ENCODE peak calls at places on chromosomes 16 and 17, in seven cellular contexts. D, N, Z, K, S, W and V are unnamed samples.
A peak's percentile ranks its signal among the peaks of the same experiment; 100 is the strongest.

GRCh38 chr17:794876-795275 is 12.7 kb downstream of the MRM3 start:
- DNase-seq in S (peak; percentile 82), K (peak; percentile 59), D (no peak), W (peak; percentile 91), N (peak; percentile 34), Z (peak; percentile 90), V (peak; percentile 88)

GRCh38 chr16:27264151-27264550 is 4.4 kb downstream of the NSMCE1 start:
- DNase-seq in S (peak; percentile 65), K (peak; percentile 88), D (no peak), Z (no peak), N (no peak), W (no peak), V (no peak)

GRCh38 chr17:80068301-80069160 is 32.1 kb downstream of the CCDC40 start:
- DNase-seq in S (peak; percentile 82), D (no peak), W (peak; percentile 54), K (peak; percentile 89), Z (no peak), N (no peak), V (no peak)

GRCh38 chr17:7549401-7550055 is 670 bp downstream of the TNFSF12 start:
- DNase-seq in K (no peak), Z (no peak), N (peak; percentile 39), S (no peak), D (no peak), W (no peak), V (no peak)

GRCh38 chr16:67944690-67945391 is 921 bp upstream of the LCAT start:
- DNase-seq in W (no peak), D (no peak), N (no peak), S (no peak), Z (no peak), K (no peak), V (no peak)

GRCh38 chr17:19717411-19717908 is 1.1 kb upstream of the SLC47A2 start:
- DNase-seq in N (no peak), S (no peak), D (no peak), K (no peak), W (no peak), Z (no peak), V (no peak)

GRCh38 chr17:49832840-49833599 is 14.8 kb downstream of the TAC4 start:
- DNase-seq in K (no peak), Z (no peak), N (no peak), W (no peak), S (no peak), D (no peak), V (peak; percentile 77)

GRCh38 chr17:21213491-21214014 is 408 bp downstream of the TMEM11 start:
- DNase-seq in W (peak; percentile 56), D (no peak), K (no peak), S (no peak), N (no peak), Z (no peak), V (peak; percentile 27)

GRCh38 chr17:13113821-13114525 is 96.1 kb upstream of the ELAC2 start:
- DNase-seq in W (no peak), Z (no peak), N (no peak), D (no peak), S (no peak), K (no peak), V (no peak)

GRCh38 chr17:61996916-61997605 is 68.0 kb downstream of the MED13 start:
- DNase-seq in W (no peak), S (no peak), Z (no peak), K (no peak), D (no peak), N (no peak), V (no peak)

GRCh38 chr17:49969134-49969759 is at the start of gene DLX4:
- DNase-seq in W (no peak), D (no peak), N (no peak), K (no peak), S (no peak), Z (no peak), V (no peak)

GRCh38 chr16:84141143-84141670 is 3.8 kb downstream of the HSDL1 start:
- DNase-seq in Z (no peak), S (no peak), K (no peak), D (no peak), W (no peak), N (peak; percentile 13), V (no peak)

GRCh38 chr17:46264456-46265198 is 30.3 kb upstream of the LRRC37A start:
- DNase-seq in W (no peak), N (peak; percentile 7), S (peak; percentile 74), K (peak; percentile 92), Z (no peak), D (no peak), V (no peak)

GRCh38 chr17:50386451-50386994 is 10.8 kb downstream of the LRRC59 start:
- DNase-seq in N (no peak), D (no peak), S (no peak), Z (no peak), W (no peak), K (no peak), V (no peak)

GRCh38 chr16:82784567-82784956 is 157.8 kb downstream of the CDH13 start:
- DNase-seq in N (no peak), W (no peak), D (no peak), S (no peak), Z (no peak), K (no peak), V (no peak)

GRCh38 chr17:19009970-19010369 is 5.4 kb upstream of the FAM83G start:
- DNase-seq in S (no peak), D (no peak), Z (no peak), W (peak; percentile 20), N (no peak), K (no peak), V (no peak)

GRCh38 chr16:88405325-88406060 is 22.7 kb downstream of the ZNF469 start:
- DNase-seq in W (no peak), N (no peak), K (peak; percentile 46), S (peak; percentile 60), D (no peak), Z (peak; percentile 77), V (no peak)

GRCh38 chr17:15384142-15384803 is 42.9 kb upstream of the TEKT3 start:
- DNase-seq in N (no peak), D (no peak), W (peak; percentile 82), K (peak; percentile 25), S (peak; percentile 77), Z (peak; percentile 83), V (no peak)

GRCh38 chr17:44014133-44014436 is 678 bp downstream of the TMEM101 start:
- DNase-seq in Z (no peak), S (no peak), W (no peak), K (no peak), N (no peak), D (no peak), V (no peak)

DNA sequence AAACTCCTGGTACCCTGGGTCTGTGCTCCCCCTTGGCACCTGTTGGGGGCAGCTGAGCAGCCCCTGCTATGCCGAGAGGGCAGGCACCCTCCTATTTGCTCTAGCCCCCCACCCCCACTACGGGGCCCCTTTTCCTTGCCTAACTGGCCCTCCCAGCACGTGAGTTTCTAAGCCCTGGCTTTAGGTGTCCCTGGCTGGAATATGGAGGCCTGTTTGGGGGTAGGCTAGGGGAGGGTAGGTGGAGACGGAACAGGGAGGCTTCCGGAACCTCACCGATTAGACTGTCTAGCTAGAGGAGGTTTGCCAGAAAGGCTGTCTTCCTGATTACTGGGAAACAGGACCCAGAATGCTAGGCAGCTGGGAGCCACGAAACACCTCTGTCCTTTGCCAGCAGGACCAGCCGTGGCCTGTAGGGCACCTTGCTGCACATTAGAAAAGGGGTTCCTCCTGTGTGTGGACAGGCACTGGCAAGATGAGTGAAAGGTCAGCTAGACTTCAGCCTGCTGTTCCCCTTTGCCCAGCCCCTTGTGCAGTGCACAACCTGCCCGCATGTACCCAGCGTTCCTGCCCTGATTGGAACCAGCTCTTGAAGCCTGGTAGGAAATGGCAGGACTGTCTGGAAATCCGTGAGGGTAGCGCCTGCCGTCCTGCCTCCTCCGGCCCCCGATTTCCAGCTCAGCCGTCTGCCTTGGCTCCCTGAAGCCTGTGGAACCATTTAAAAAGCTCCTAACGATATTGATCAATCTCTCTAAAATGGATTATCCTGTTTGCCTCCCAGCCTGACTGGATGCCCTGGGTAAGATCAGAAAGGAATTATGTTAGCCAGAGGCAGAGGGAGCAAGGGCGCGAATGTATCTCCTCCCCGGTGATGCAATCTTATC is 83.4 kb upstream of the GSE1 start:
- DNase-seq in N (no peak), K (no peak), W (no peak), D (no peak), S (no peak), Z (no peak), V (no peak)
- TF ChIP-seq CTCF in N (no peak), K (no peak), W (peak; percentile 12), D (no peak), S (no peak), Z (no peak), V (no peak)

GRCh38 chr17:64498308-64499203 is 1.7 kb upstream of the POLG2 start:
- DNase-seq in K (no peak), N (no peak), Z (no peak), D (no peak), W (no peak), S (no peak), V (no peak)
- H3K27ac ChIP-seq in K (no peak overlapping the region), N (no peak overlapping the region), Z (peak overlapping the region; percentile 79), D (no peak overlapping the region), W (peak overlapping the region; percentile 89), S (no peak overlapping the region), V (peak overlapping the region; percentile 84)

GRCh38 chr16:23678430-23679273 is at the start of gene PLK1:
- DNase-seq in W (peak; percentile 75), Z (peak; percentile 82), N (peak; percentile 65), D (no peak), K (peak; percentile 76), S (peak; percentile 80), V (peak; percentile 97)
- TF ChIP-seq CTCF in W (peak; percentile 11), Z (peak; percentile 16), N (no peak), D (peak; percentile 14), K (peak; percentile 50), S (peak; percentile 46), V (peak; percentile 55)

GRCh38 chr16:75093598-75094540 is 22.7 kb downstream of the LDHD start:
- DNase-seq in D (no peak), K (no peak), N (no peak), S (no peak), Z (no peak), W (peak; percentile 6), V (no peak)
- H3K27ac ChIP-seq in D (no peak overlapping the region), K (no peak overlapping the region), N (no peak overlapping the region), S (no peak overlapping the region), Z (no peak overlapping the region), W (no peak overlapping the region), V (no peak overlapping the region)